ENCODE peak calls at places on chromosomes 11 and 22, in six cellular contexts. I, A, L, B, H and C are unnamed samples.

GRCh38 chr11:125941606-125942275 is 4.1 kb upstream of the VSIG10L2 start:
- DNase-seq in I (peak; percentile 29), A (no peak), L (no peak), B (peak; percentile 19), H (peak; percentile 55), C (peak; percentile 73)

GRCh38 chr22:37824674-37825641 is 1.8 kb downstream of the GALR3 start:
- DNase-seq in I (no peak), A (no peak), L (no peak), B (no peak), H (no peak), C (peak; percentile 55)

GRCh38 chr11:125777309-125777708 is 1.3 kb downstream of the PATE2 start:
- DNase-seq in I (no peak), A (no peak), L (no peak), B (peak; percentile 47), H (no peak), C (no peak)

GRCh38 chr11:99934008-99934407 is 753.1 kb upstream of the ARHGAP42 start:
- DNase-seq in I (peak; percentile 0), A (no peak), L (no peak), B (no peak), H (no peak), C (no peak)

GRCh38 chr11:62500066-62501035 is 46.3 kb downstream of the AHNAK start:
- DNase-seq in I (no peak), A (no peak), L (no peak), B (no peak), H (no peak), C (no peak)

GRCh38 chr11:46698597-46698996 is 1.8 kb downstream of the ARHGAP1 start:
- DNase-seq in I (no peak), A (no peak), L (no peak), B (no peak), H (no peak), C (no peak)

GRCh38 chr11:36478700-36479329 is 31.3 kb downstream of the TRAF6 start:
- DNase-seq in I (peak; percentile 75), A (no peak), L (no peak), B (peak; percentile 59), H (peak; percentile 35), C (peak; percentile 38)

GRCh38 chr11:33829430-33830141 is 55.3 kb upstream of the FBXO3 start:
- DNase-seq in I (peak; percentile 83), A (no peak), L (no peak), B (peak; percentile 74), H (peak; percentile 81), C (peak; percentile 56)

GRCh38 chr22:24290459-24290858 is 19.8 kb downstream of the SPECC1L start:
- DNase-seq in I (peak; percentile 26), A (no peak), L (no peak), B (peak; percentile 45), H (no peak), C (no peak)

GRCh38 chr11:63670077-63670737 is 969 bp downstream of the ATL3 start:
- DNase-seq in I (peak; percentile 71), A (no peak), L (no peak), B (peak; percentile 45), H (no peak), C (no peak)

GRCh38 chr11:61334434-61335354 is 1.7 kb downstream of the TKFC start:
- DNase-seq in I (peak; percentile 46), A (no peak), L (no peak), B (peak; percentile 57), H (no peak), C (no peak)

GRCh38 chr22:46879083-46879482 is 116.6 kb downstream of the TBC1D22A start:
- DNase-seq in I (peak; percentile 73), A (no peak), L (no peak), B (peak; percentile 59), H (no peak), C (no peak)

GRCh38 chr11:5597953-5598352 is 1.5 kb downstream of the TRIM6 start:
- DNase-seq in I (no peak), A (no peak), L (no peak), B (no peak), H (no peak), C (no peak)

GRCh38 chr11:36427876-36428275 is 82.2 kb downstream of the TRAF6 start:
- DNase-seq in I (no peak), A (peak; percentile 73), L (no peak), B (no peak), H (no peak), C (no peak)

GRCh38 chr11:119148855-119149370 is at the start of gene ABCG4:
- DNase-seq in I (no peak), A (no peak), L (peak; percentile 27), B (no peak), H (no peak), C (peak; percentile 59)

GRCh38 chr11:67406420-67406968 is 2.6 kb downstream of the TBC1D10C start:
- DNase-seq in I (no peak), A (no peak), L (no peak), B (no peak), H (no peak), C (no peak)

GRCh38 chr22:39725351-39726035 is 154.9 kb downstream of the CACNA1I start:
- DNase-seq in I (no peak), A (no peak), L (no peak), B (no peak), H (no peak), C (no peak)

GRCh38 chr22:22520020-22520656 is at the start of gene ZNF280A:
- DNase-seq in I (no peak), A (no peak), L (no peak), B (no peak), H (peak; percentile 67), C (no peak)
- TF ChIP-seq CTCF in I (no peak), A (no peak), L (no peak), B (no peak), H (no peak), C (no peak)

DNA sequence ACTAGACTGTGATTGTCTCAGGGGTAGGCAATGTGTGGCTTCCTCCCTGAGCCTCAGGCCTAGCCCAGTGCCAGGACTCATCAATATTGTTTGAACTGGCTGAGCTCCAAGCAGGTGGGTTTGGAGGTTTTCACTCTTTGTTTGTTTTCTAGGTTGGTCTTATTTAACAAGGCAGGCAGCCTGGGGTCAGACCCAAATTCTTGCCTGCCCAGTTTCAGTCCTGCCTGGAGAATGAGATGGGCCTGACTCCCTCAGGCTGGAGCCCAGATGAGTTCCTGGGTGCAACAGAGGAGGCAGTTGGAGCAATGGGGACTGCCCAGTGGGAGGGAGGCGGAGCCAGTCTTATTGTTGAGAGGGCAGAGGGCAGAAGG is 28.3 kb upstream of the TP53I11 start:
- DNase-seq in I (no peak), A (peak; percentile 59), L (no peak), B (no peak), H (peak; percentile 63), C (no peak)
- TF ChIP-seq CTCF in I (no peak), A (no peak), L (no peak), B (no peak), H (no peak), C (no peak)

GRCh38 chr22:42904049-42904448 is 47.0 kb upstream of the ARFGAP3 start:
- DNase-seq in I (no peak), A (no peak), L (no peak), B (no peak), H (no peak), C (no peak)

GRCh38 chr22:42907404-42908081 is 50.5 kb upstream of the ARFGAP3 start:
- DNase-seq in I (no peak), A (no peak), L (no peak), B (no peak), H (no peak), C (no peak)

GRCh38 chr22:42906605-42907338 is 49.7 kb upstream of the ARFGAP3 start:
- DNase-seq in I (peak; percentile 52), A (no peak), L (no peak), B (peak; percentile 16), H (no peak), C (no peak)

GRCh38 chr22:42905217-42905616 is 48.1 kb upstream of the ARFGAP3 start:
- DNase-seq in I (no peak), A (no peak), L (no peak), B (no peak), H (no peak), C (no peak)

DNA sequence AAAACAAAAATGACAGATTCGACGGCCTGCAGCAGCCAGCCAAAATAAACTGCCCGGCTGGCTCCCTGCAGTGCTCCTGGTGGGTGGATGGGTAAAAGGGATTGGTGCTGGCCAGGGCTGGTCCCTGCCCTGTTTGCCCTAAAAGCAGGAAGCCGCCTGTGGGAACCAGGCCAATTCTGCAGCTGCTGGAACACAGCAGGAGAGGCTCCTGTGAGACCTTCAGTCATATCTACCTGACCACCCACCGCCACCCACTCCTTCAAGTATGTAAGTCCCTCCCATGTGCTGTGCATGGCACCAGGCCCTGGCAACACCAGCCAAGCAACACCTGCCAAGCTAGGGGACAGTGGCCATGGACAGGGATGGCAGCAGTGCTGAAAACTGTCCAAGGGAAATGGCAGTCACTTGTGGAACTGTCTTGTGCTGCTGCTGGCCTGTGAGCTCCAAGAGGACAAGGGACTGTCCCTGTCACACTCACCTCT is 48.7 kb upstream of the ARFGAP3 start:
- DNase-seq in I (no peak), A (no peak), L (no peak), B (no peak), H (no peak), C (no peak)
- TF ChIP-seq CTCF in I (no peak), A (no peak), L (no peak), B (no peak), H (no peak), C (no peak)

DNA sequence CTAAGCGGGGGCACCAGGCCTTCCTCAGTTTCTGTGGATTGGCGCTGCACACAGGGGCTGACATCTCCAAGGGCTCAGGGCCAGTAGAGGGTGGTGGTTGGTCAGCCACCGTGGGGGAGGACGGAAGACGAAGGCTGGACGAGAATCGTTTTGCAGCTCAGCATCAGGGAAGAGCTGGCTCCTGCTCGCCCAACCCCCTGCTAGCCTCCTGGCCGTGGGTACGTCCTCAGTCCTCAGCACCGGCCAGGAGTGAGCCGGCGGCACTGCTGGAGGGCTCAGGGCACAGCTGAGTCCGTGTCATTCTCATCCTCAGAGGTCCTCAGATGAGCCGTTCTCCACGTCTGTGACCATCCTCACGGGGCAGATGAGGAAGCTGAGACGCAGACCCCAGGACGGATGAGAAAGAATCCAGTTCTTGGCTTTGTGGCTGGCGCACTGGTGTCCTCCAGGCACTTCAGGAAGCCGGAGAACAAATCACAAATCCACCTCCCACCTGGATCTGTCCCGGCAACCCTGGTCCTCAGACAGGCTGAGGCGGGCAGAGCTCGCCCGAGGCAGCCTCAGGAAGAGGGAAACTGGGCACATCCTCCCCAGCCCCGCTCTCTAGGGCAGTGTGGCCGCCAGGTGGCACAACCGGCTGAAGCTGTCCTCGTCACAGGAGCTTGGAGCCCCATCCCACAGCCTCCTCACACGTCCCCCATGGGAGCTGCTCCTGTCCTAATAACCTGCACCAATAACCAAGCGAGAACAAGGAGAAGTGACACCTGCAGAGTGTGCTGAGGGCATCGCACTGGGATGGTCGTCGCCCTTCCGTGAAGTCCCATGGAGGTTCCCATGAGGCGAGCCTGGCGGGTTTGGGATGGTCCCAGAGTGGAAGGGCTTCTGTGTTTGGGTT is 393.7 kb downstream of the BRD1 start:
- DNase-seq in I (no peak), A (no peak), L (no peak), B (no peak), H (peak; percentile 28), C (no peak)
- TF ChIP-seq CTCF in I (no peak), A (peak; percentile 16), L (no peak), B (no peak), H (peak; percentile 40), C (no peak)

GRCh38 chr11:11620966-11621880 is 582 bp downstream of the GALNT18 start:
- DNase-seq in I (peak; percentile 35), A (peak; percentile 82), L (no peak), B (peak; percentile 44), H (peak; percentile 21), C (peak; percentile 36)
- TF ChIP-seq CTCF in I (peak; percentile 23), A (no peak), L (no peak), B (no peak), H (peak; percentile 11), C (no peak)